ENCODE peak calls at places on chromosomes 2 and 18, in five cellular contexts. H is transverse colon, C is GM12878, L is SK-N-SH, F is esophagus muscularis mucosa. B is an unnamed sample.

GRCh38 chr2:120949027-120949956 is 213.6 kb downstream of the GLI2 start:
- DNase-seq in H (no peak), C (no peak), L (peak; percentile 59), F (no peak), B (no peak)

GRCh38 chr2:172842749-172843349 is 107.2 kb downstream of the RAPGEF4 start:
- DNase-seq in H (no peak), C (no peak), L (no peak), F (no peak), B (no peak)

GRCh38 chr2:72367530-72368225 is 220.0 kb upstream of the CYP26B1 start:
- DNase-seq in H (peak; percentile 11), C (no peak), L (no peak), F (no peak), B (peak; percentile 67)

GRCh38 chr2:236712961-236713673 is 143.5 kb downstream of the ACKR3 start:
- DNase-seq in H (no peak), C (no peak), L (no peak), F (no peak), B (no peak)

GRCh38 chr2:100606740-100607343 is 44.0 kb downstream of the PDCL3 start:
- DNase-seq in H (peak; percentile 20), C (no peak), L (peak; percentile 64), F (no peak), B (no peak)

GRCh38 chr2:9191044-9191481 is 15.5 kb upstream of the ASAP2 start:
- DNase-seq in H (peak; percentile 53), C (no peak), L (peak; percentile 69), F (no peak), B (no peak)

GRCh38 chr18:31658670-31659573 is 25.5 kb downstream of the B4GALT6 start:
- DNase-seq in H (no peak), C (peak; percentile 89), L (no peak), F (no peak), B (no peak)

GRCh38 chr2:79717364-79718007 is 204.6 kb downstream of the CTNNA2 start:
- DNase-seq in H (no peak), C (no peak), L (no peak), F (no peak), B (no peak)

GRCh38 chr2:42787424-42787787 is 5.0 kb downstream of the HAAO start:
- DNase-seq in H (no peak), C (no peak), L (no peak), F (no peak), B (no peak)

GRCh38 chr2:99420031-99420430 is 69.8 kb downstream of the REV1 start:
- DNase-seq in H (no peak), C (no peak), L (no peak), F (no peak), B (no peak)

GRCh38 chr2:41836944-41837343 is 210.9 kb upstream of the PKDCC start:
- DNase-seq in H (peak; percentile 35), C (no peak), L (no peak), F (no peak), B (no peak)

DNA sequence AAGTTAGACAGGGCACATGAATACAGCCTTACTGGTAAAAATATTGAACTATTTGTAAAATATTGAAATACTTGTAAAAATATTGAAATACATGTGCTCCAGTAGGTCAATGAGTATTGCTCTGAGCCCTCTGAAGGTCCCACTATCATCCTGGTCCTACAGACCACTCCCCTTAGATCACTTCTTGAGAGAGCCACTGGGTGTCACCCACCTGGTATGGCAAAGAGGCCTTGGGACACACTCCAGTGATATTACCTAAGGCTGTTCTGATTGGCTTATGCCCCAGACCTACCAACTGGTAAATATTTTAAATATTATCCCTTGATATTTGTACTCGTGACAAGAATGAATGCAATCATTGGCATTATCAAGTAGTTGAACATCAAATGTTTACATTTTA is 5.0 kb downstream of the THSD7B start:
- DNase-seq in H (no peak), C (no peak), L (no peak), F (no peak), B (no peak)
- TF ChIP-seq CTCF in H (no peak), C (no peak), L (no peak), F (no peak), B (no peak)

DNA sequence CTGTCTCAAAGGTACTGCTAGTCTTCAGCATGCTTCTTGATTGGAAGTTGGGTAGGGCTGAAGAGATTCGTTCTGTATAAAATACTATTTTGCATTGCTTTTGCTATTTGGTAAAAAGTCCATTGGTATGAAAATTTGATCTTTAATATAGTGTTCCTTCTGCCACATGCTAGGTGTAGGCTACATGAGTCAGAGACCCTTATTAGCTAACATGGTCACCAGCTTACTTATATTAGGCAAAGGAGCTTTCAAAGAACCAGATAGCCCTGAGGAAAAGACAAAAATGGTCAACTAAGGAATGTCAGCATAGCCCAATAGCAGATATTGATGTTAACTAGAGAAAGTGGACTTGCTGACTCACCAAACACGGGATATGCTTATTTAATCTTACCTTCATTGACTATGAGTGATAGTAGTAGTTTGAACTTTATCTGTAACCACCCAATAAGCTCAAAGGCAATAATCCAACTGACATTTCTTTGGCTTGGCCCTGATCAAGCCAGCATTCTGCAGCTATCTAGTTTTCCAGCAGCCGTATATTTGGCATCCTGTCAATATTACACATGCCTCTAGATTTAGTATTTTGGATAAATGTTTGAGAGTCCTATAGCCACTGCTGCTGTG is 110.0 kb downstream of the TPGS2 start:
- DNase-seq in H (no peak), C (no peak), L (no peak), F (no peak), B (no peak)
- TF ChIP-seq EP300 in H (no peak), C (no peak), L (no peak), F (no peak), B (no peak)

GRCh38 chr2:39697480-39697879 is 31.8 kb downstream of the TMEM178A start:
- DNase-seq in H (no peak), C (no peak), L (no peak), F (no peak), B (peak; percentile 32)
- TF ChIP-seq POLR2AphosphoS5 in H (no peak), C (no peak), L (no peak), F (peak; percentile 24), B (peak; percentile 27)

DNA sequence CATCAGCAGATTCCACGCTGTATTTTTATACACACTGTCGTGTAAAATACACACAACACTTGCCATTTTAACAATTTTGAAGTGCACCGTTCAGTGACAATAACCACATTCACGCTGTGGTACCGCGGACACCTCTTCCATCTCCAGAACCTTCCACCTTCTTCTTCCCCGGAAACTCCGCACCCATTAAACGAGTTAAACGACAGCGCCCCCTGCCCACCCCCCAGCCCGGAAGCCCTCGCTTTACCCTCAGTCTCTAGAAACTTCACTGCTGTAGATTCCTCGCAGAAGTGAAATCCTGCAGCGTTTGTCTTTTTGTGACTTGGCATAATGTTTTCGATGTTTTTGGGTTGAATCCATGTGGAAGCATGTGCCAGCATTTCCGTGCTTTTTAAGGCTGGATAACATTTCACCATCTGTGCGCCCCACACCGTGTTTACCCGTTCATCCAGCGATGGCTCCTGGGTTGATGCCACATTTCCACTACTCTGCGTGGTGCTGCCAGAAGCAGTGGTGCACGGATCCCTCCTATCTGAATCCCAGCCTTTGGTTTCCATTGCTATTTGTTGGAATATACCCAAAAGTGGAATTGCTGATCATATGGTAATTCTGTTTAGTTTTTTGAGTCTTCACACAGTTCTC is 32.1 kb upstream of the TMEM18 start:
- DNase-seq in H (no peak), C (no peak), L (no peak), F (peak; percentile 45), B (peak; percentile 19)
- TF ChIP-seq CTCF in H (no peak), C (no peak), L (no peak), F (no peak), B (no peak)

DNA sequence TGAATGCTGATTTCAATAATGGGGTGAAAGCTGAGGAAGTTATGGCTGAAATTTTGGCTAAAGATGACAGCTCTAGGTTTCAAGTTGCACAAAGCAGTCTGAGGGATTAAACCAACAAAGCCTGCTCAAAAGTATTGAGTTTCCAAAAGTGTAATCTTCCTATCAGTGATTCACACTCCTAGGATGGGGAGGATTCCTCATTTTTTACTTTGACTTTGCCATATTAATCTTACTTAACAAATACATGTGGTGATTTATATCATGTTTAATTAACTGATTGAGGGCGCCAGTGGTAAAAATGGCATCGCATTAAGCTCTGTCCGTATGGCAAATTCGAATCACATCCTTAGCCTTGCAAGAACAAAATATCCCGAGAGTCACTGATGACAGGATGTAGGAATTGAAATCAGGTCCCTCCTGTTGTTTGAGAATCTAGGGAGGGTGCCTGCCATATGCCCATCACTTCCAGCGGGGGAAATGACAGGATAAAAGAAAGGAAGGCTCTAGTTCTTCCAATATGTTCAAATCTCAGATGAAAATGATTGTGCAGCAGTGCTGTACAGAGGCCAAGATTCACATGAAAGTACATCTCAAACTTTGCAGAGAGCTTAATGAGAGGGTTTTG is 78.1 kb upstream of the ETAA1 start:
- DNase-seq in H (no peak), C (no peak), L (no peak), F (no peak), B (no peak)
- TF ChIP-seq EP300 in H (no peak), C (no peak), L (peak; percentile 85), F (no peak), B (no peak)